ENCODE peak calls at places on chromosome 21, in nine cellular contexts. B is CD4-positive, alpha-beta memory T cell; Y is left ventricle myocardium inferior; H is sigmoid colon; I is A549; P is tibial artery; E is foreskin keratinocyte; G is tibial nerve; J is SK-N-MC. T is an unnamed sample.

GRCh38 chr21:26441081-26441610 is 131.9 kb downstream of the CYYR1 start:
- DNase-seq in P (no peak), B (no peak), I (no peak), H (no peak), E (peak), Y (no peak), J (no peak), G (no peak), T (no peak)

GRCh38 chr21:33622253-33622652 is 19.3 kb downstream of the CRYZL1 start:
- DNase-seq in B (no peak), I (no peak), P (no peak), Y (no peak), G (no peak), J (no peak), E (no peak), H (no peak), T (no peak)

GRCh38 chr21:43772368-43772870 is 3.7 kb downstream of the CSTB start:
- DNase-seq in P (no peak), H (no peak), J (no peak), I (no peak), E (no peak), G (no peak), B (no peak), Y (no peak), T (no peak)

GRCh38 chr21:42534361-42534900 is 20.8 kb downstream of the SLC37A1 start:
- DNase-seq in J (no peak), Y (no peak), P (peak), G (no peak), H (peak), E (no peak), I (no peak), B (no peak), T (no peak)

GRCh38 chr21:18951291-18952038 is 547.9 kb upstream of the TMPRSS15 start:
- DNase-seq in E (peak), J (peak), H (no peak), I (peak), G (no peak), P (no peak), Y (no peak), B (no peak), T (no peak)

GRCh38 chr21:26546698-26547097 is 26.4 kb downstream of the CYYR1 start:
- DNase-seq in P (peak), B (no peak), Y (peak), I (no peak), H (no peak), J (no peak), G (no peak), E (no peak), T (no peak)

GRCh38 chr21:32143222-32143939 is 135.5 kb downstream of the MIS18A start:
- DNase-seq in E (no peak), B (no peak), G (peak), H (peak), I (no peak), P (no peak), J (peak), Y (peak), T (no peak)

GRCh38 chr21:42858185-42858847 is 21.0 kb downstream of the WDR4 start:
- DNase-seq in I (no peak), Y (no peak), E (no peak), G (no peak), B (no peak), H (no peak), J (no peak), P (no peak), T (no peak)

GRCh38 chr21:33975548-33976081 is 60.0 kb upstream of the ATP5PO start:
- DNase-seq in G (no peak), B (peak), I (peak), P (no peak), E (peak), J (no peak), H (no peak), Y (no peak), T (peak)

GRCh38 chr21:21860888-21861287 is 862.7 kb downstream of the NCAM2 start:
- DNase-seq in P (no peak), Y (no peak), B (no peak), J (no peak), G (no peak), I (no peak), E (peak), H (no peak), T (no peak)

GRCh38 chr21:31580866-31581276 is 78.6 kb upstream of the SOD1 start:
- DNase-seq in B (peak), Y (peak), I (peak), H (peak), P (peak), G (peak), E (no peak), J (peak), T (no peak)

GRCh38 chr21:33219300-33219699 is 10.4 kb upstream of the IFNAR2 start:
- DNase-seq in B (no peak), I (no peak), H (no peak), Y (no peak), J (no peak), E (no peak), G (no peak), P (no peak), T (no peak)

GRCh38 chr21:46667735-46668380 is 32.4 kb downstream of the PRMT2 start:
- DNase-seq in I (peak), J (no peak), H (no peak), P (no peak), G (no peak), E (peak), B (no peak), Y (no peak), T (no peak)

GRCh38 chr21:26966978-26967913 is at the start of gene ADAMTS5:
- DNase-seq in E (peak), G (no peak), Y (peak), J (no peak), P (peak), I (no peak), H (peak), B (no peak), T (no peak)

GRCh38 chr21:18725653-18726052 is 322.1 kb upstream of the TMPRSS15 start:
- DNase-seq in G (no peak), Y (no peak), P (no peak), E (no peak), I (no peak), B (no peak), J (no peak), H (no peak), T (no peak)

GRCh38 chr21:30838536-30838935 is 9.0 kb upstream of the KRTAP7-1 start:
- DNase-seq in Y (no peak), P (no peak), J (no peak), H (no peak), I (no peak), B (no peak), E (no peak), G (no peak), T (no peak)

GRCh38 chr21:25062061-25062460 is 545.2 kb downstream of the MRPL39 start:
- DNase-seq in E (no peak), B (no peak), J (no peak), P (no peak), I (no peak), G (no peak), H (no peak), Y (no peak), T (no peak)

GRCh38 chr21:33908760-33909159 is 6.8 kb downstream of the ATP5PO start:
- DNase-seq in I (no peak), G (no peak), B (no peak), E (no peak), H (no peak), P (no peak), J (no peak), Y (no peak), T (no peak)

GRCh38 chr21:23131177-23131576 is 2133.0 kb downstream of the NCAM2 start:
- DNase-seq in H (no peak), J (no peak), G (no peak), Y (no peak), B (no peak), P (no peak), E (no peak), I (no peak), T (no peak)

GRCh38 chr21:27454234-27454633 is 487.3 kb upstream of the ADAMTS5 start:
- DNase-seq in B (no peak), J (no peak), Y (no peak), E (peak), P (no peak), I (no peak), G (no peak), H (no peak), T (no peak)

GRCh38 chr21:37214952-37215351 is 52.2 kb downstream of the VPS26C start:
- DNase-seq in I (no peak), J (no peak), E (no peak), P (no peak), H (no peak), Y (no peak), B (no peak), G (no peak), T (no peak)

GRCh38 chr21:27290020-27290419 is 323.1 kb upstream of the ADAMTS5 start:
- DNase-seq in B (no peak), I (no peak), Y (no peak), E (no peak), P (no peak), J (no peak), G (no peak), H (no peak), T (no peak)

GRCh38 chr21:39144191-39144590 is 39.1 kb downstream of the PSMG1 start:
- DNase-seq in H (no peak), Y (no peak), E (no peak), I (peak), B (no peak), P (no peak), G (no peak), J (no peak), T (no peak)

GRCh38 chr21:42659416-42660117 is 6.1 kb downstream of the PDE9A start:
- DNase-seq in B (no peak), I (no peak), H (no peak), P (no peak), E (no peak), J (no peak), Y (no peak), G (no peak), T (no peak)

GRCh38 chr21:31665397-31665796 is 5.9 kb downstream of the SOD1 start:
- DNase-seq in H (no peak), E (no peak), I (peak), Y (no peak), J (no peak), P (no peak), B (no peak), G (no peak), T (no peak)

GRCh38 chr21:38914531-38915385 is 109.0 kb downstream of the ETS2 start:
- DNase-seq in E (no peak), B (no peak), Y (no peak), H (peak), P (no peak), G (no peak), I (no peak), J (no peak), T (no peak)

GRCh38 chr21:35479529-35479928 is 430.4 kb upstream of the RUNX1 start:
- DNase-seq in G (no peak), E (no peak), J (no peak), Y (no peak), B (no peak), I (no peak), H (no peak), P (no peak), T (no peak)

GRCh38 chr21:35476616-35477395 is 427.7 kb upstream of the RUNX1 start:
- DNase-seq in P (no peak), J (no peak), I (no peak), B (no peak), G (no peak), H (no peak), E (peak), Y (no peak), T (no peak)

GRCh38 chr21:35481005-35481404 is 431.9 kb upstream of the RUNX1 start:
- DNase-seq in E (no peak), J (no peak), P (no peak), Y (no peak), B (no peak), G (no peak), I (no peak), H (no peak), T (no peak)

GRCh38 chr21:35477622-35478021 is 428.5 kb upstream of the RUNX1 start:
- DNase-seq in Y (no peak), P (no peak), I (no peak), G (no peak), B (no peak), J (no peak), H (no peak), E (no peak), T (no peak)

GRCh38 chr21:35478096-35479080 is 429.3 kb upstream of the RUNX1 start:
- DNase-seq in P (no peak), E (no peak), J (no peak), Y (no peak), B (no peak), I (no peak), G (no peak), H (no peak), T (no peak)
- H3K27ac ChIP-seq in P (no peak), E (no peak), J (no peak), Y (no peak), B (no peak), I (no peak), G (peak), H (no peak), T (no peak)

DNA sequence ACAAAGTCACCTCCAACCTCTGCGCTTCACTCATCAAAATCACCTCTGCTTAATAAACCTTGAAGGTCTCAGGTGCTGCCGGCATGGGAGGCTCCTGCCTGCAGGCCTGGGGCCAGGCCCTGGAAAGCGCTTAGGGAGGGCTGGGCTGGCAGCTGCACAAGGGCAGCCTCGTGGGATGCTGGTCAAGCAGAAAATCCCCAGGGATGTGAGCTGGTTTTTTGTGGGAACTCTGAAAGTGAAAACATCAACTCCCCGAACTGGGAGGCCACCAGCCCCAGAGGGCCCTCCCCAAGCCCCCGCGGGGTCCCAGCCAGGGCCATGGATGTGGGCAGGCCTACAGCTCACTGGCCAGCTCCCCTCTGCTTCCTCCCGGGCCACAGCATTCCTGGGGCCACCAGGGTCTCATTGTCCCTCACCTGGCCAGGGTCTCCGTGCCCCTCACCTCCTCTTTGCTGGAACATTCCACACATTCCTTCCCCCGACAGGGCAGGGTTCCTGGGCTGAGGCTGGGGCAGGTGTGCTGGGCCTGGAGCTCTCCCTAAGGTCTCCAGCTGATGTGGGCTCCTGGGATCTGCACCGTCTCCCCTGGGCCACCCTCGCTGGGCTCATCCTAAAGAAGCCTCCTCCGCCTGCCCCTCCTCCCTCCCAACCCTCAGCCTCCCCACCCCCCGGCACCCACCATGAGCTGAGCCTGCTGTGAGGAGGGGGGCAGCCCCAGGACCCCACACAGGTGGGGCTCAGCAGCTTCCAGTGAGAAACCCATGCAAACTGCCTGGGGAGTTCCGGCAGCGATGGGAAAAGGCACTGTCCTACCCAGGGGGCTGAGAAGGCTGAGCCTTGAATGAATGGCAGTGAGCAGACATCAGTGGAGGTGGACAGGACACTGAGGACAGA is 36.0 kb upstream of the POFUT2 start:
- DNase-seq in Y (peak), H (peak), G (no peak), P (peak), J (no peak), E (no peak), B (no peak), I (no peak), T (no peak)
- H3K27ac ChIP-seq in Y (no peak), H (peak), G (peak), P (peak), J (no peak), E (no peak), B (no peak), I (peak), T (no peak)

DNA sequence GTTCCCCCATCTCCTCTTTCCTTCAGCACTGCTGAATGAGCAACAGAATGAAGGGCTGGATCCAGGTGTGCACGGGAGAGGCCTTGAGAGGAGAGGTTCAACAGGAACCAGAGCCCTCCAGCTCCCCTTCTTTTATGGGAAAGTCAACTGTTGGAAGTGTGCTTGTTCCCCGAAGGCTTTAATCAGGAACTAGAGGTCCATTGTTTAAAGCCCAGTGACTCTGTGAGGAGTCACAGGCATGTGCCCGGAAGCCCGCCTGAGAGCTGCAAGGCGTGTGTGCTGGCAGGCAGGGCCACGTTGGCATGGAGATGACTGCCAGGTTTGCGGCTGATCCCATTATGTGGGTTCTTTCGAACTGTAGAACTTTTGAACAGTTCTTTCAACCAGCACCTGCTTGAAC is 3.2 kb downstream of the BACE2 start:
- DNase-seq in H (peak), B (no peak), J (no peak), Y (peak), E (peak), I (no peak), P (peak), G (no peak), T (peak)
- H3K27ac ChIP-seq in H (peak), B (no peak), J (no peak), Y (no peak), E (peak), I (no peak), P (peak), G (peak), T (peak)

DNA sequence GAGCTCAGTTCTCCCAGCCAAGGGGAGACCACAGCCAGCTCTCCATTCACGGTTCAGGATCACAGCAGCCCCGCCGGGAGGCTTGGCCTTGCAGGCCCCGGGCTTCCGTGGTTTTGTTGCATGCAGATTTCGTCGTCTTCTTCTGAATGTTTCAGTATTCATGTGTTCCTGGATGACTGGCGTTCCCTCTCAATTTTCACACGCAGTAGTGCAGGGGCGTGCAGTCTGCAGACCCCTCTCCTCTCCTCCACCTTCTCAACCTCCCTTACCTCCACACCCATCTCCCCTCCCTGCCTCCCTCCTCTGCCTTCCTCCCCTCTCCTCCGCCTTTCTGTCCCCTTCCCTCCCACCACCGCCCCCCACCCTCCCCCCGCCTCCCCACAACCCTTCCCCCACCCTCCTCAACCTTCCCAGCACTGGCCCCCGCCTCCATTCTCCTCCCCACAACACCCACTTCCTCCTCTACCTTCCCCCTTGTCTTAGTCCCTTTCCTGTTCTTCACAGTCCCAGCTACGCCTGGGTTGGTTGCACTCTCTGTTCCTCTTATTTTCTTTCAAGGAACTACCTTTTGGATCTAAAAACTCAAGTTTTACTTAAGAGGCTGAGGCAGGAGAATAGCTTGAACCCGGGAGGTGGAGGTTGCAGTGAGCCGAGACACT is 8.4 kb upstream of the SLC19A1 start:
- DNase-seq in G (no peak), H (peak), Y (peak), E (no peak), I (no peak), B (peak), J (no peak), P (no peak), T (no peak)
- H3K27ac ChIP-seq in G (peak), H (peak), Y (no peak), E (no peak), I (peak), B (peak), J (peak), P (no peak), T (no peak)

DNA sequence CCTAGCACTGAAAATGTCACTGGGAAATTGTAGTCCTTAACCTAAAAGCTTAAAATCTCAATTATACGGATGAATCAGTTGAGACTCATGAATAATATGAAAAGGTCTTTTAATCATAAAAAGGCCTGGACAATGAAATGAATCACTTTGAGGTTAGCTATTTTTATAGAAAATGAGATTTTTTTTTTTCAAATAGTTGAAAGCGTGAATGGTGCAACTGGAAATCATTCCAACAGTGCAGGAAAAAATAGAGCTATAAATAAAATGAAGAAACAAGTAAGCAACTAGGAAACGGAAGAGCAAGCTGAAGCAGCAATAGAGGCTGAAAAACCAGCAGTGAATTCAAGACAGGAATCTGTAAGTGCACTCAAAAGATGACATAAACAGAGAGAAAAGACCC is 142.9 kb downstream of the BACH1 start:
- DNase-seq in I (no peak), J (no peak), H (no peak), E (no peak), G (no peak), P (no peak), B (no peak), Y (no peak), T (no peak)
- H3K27ac ChIP-seq in I (no peak), J (no peak), H (no peak), E (no peak), G (no peak), P (no peak), B (no peak), Y (no peak), T (no peak)

GRCh38 chr21:45050786-45051489 is 23.4 kb upstream of the ADARB1 start:
- DNase-seq in Y (no peak), J (no peak), H (no peak), P (peak), B (no peak), I (peak), E (no peak), G (no peak), T (no peak)

GRCh38 chr21:45053561-45053960 is 20.8 kb upstream of the ADARB1 start:
- DNase-seq in J (no peak), Y (no peak), H (no peak), I (no peak), B (no peak), E (no peak), G (no peak), P (no peak), T (no peak)

GRCh38 chr21:45050361-45050785 is 24.0 kb upstream of the ADARB1 start:
- DNase-seq in J (no peak), I (no peak), E (no peak), Y (no peak), P (peak), B (no peak), H (no peak), G (no peak), T (no peak)

GRCh38 chr21:45052960-45053359 is 21.4 kb upstream of the ADARB1 start:
- DNase-seq in P (no peak), I (no peak), Y (no peak), G (no peak), H (no peak), J (no peak), E (no peak), B (no peak), T (no peak)

GRCh38 chr21:45051580-45052434 is 22.6 kb upstream of the ADARB1 start:
- DNase-seq in H (no peak), B (no peak), J (no peak), P (peak), I (no peak), G (no peak), E (no peak), Y (no peak), T (no peak)
- H3K27ac ChIP-seq in H (no peak), B (no peak), J (no peak), P (peak), I (peak), G (no peak), E (no peak), Y (no peak), T (no peak)

DNA sequence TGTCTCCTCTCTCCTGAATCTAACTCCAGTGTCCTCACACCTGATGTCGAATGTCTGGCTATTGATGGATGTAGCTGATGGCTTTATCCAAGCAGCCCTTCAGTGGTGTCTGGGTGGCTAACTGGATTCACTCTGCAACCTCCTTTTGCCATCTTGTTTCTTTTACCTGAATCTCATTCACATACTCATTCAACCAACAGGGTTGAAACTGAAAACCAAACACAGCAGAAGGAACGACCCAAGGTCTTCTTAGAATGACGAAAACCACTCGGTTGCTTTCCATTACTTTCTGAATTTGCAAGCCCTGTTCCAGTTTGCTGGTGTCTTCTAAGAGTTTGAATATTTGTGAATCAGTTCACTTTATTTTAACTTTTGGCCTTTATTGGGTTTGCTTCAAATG is 424.3 kb upstream of the CXADR start:
- DNase-seq in I (no peak), J (no peak), Y (no peak), P (no peak), E (no peak), G (no peak), H (no peak), B (no peak), T (no peak)
- H3K27ac ChIP-seq in I (no peak), J (no peak), Y (no peak), P (no peak), E (no peak), G (no peak), H (no peak), B (no peak), T (no peak)

T was measured in epithelial cell of prostate.